ENCODE peak calls at places on chromosomes 12 and 14, in five cellular contexts. K, E, Z, Y and S are unnamed samples.

GRCh38 chr12:29763301-29763683 is 20.4 kb downstream of the TMTC1 start:
- DNase-seq in Z (no peak), Y (no peak), K (no peak), E (no peak), S (no peak)

GRCh38 chr12:89951050-89951693 is 242.5 kb upstream of the ATP2B1 start:
- DNase-seq in Y (no peak), Z (no peak), K (no peak), E (peak), S (no peak)

GRCh38 chr12:128178971-128179370 is 88.0 kb upstream of the TMEM132C start:
- DNase-seq in E (no peak), Y (no peak), K (no peak), Z (no peak), S (no peak)

GRCh38 chr14:22976620-22977433 is 5.5 kb downstream of the AJUBA start:
- DNase-seq in E (no peak), Z (no peak), Y (peak), K (no peak), S (no peak)

GRCh38 chr12:94769040-94769420 is 118.7 kb upstream of the TMCC3 start:
- DNase-seq in E (no peak), Y (no peak), K (no peak), Z (no peak), S (no peak)

GRCh38 chr12:57881035-57881973 is 34.8 kb upstream of the CTDSP2 start:
- DNase-seq in Z (no peak), K (no peak), E (no peak), Y (no peak), S (no peak)

GRCh38 chr14:23071975-23072539 is 14.7 kb upstream of the CDH24 start:
- DNase-seq in Z (no peak), Y (no peak), K (no peak), E (no peak), S (no peak)

GRCh38 chr12:110591508-110592051 is 8.5 kb upstream of the PPTC7 start:
- DNase-seq in E (no peak), Y (peak), K (no peak), Z (no peak), S (no peak)

GRCh38 chr12:62898568-62898967 is 36.4 kb downstream of the PPM1H start:
- DNase-seq in Z (no peak), K (no peak), Y (no peak), E (no peak), S (no peak)

GRCh38 chr12:116735951-116736599 is 1.8 kb downstream of the SPRING1 start:
- DNase-seq in Y (peak), Z (no peak), E (peak), K (no peak), S (no peak)

GRCh38 chr14:35810963-35811362 is 1.9 kb upstream of the RALGAPA1 start:
- DNase-seq in E (no peak), K (no peak), Z (no peak), Y (no peak), S (no peak)

GRCh38 chr12:12442548-12443071 is 85.7 kb downstream of the BORCS5 start:
- DNase-seq in Z (no peak), Y (no peak), E (peak), K (no peak), S (no peak)

GRCh38 chr14:91396959-91397815 is 20.4 kb downstream of the CCDC88C start:
- DNase-seq in Y (no peak), E (peak), K (no peak), Z (peak), S (no peak)

GRCh38 chr12:113149361-113150150 is at the start of gene CFAP73:
- DNase-seq in Y (peak), Z (peak), E (peak), K (peak), S (no peak)

GRCh38 chr12:27449893-27450534 is 3.5 kb downstream of the SMCO2 start:
- DNase-seq in K (no peak), Y (no peak), Z (no peak), E (no peak), S (no peak)

GRCh38 chr14:100634026-100634425 is 46.8 kb upstream of the BEGAIN start:
- DNase-seq in Z (no peak), E (no peak), K (no peak), Y (no peak), S (no peak)

GRCh38 chr12:48956279-48957140 is 777 bp downstream of the ARF3 start:
- DNase-seq in Y (peak), E (peak), Z (peak), K (peak), S (no peak)

GRCh38 chr14:92967346-92967926 is 44.5 kb downstream of the CHGA start:
- DNase-seq in E (no peak), Y (no peak), K (no peak), Z (no peak), S (no peak)

GRCh38 chr12:121980892-121981272 is 40.8 kb upstream of the BCL7A start:
- DNase-seq in Z (no peak), E (no peak), Y (no peak), K (no peak), S (no peak)

GRCh38 chr12:111488271-111488670 is 82.5 kb downstream of the SH2B3 start:
- DNase-seq in Z (no peak), E (no peak), K (no peak), Y (no peak), S (no peak)

GRCh38 chr14:89418452-89418851 is 1.4 kb upstream of the FOXN3 start:
- DNase-seq in K (peak), Y (no peak), E (no peak), Z (no peak), S (no peak)

GRCh38 chr12:131990066-131990979 is 40.6 kb downstream of the EP400 start:
- DNase-seq in Y (no peak), E (no peak), Z (peak), K (no peak), S (no peak)

GRCh38 chr12:108833757-108834472 is 23.5 kb downstream of the SSH1 start:
- DNase-seq in Y (no peak), E (no peak), Z (no peak), K (no peak), S (no peak)

GRCh38 chr12:25996677-25997076 is 38.2 kb downstream of the RASSF8 start:
- DNase-seq in K (no peak), E (no peak), Y (no peak), Z (no peak), S (no peak)

GRCh38 chr12:25997401-25997973 is 39.0 kb downstream of the RASSF8 start:
- DNase-seq in K (no peak), Z (no peak), E (no peak), Y (no peak), S (peak)

GRCh38 chr12:26003065-26003464 is 44.6 kb downstream of the RASSF8 start:
- DNase-seq in Z (no peak), E (no peak), Y (no peak), K (no peak), S (no peak)

GRCh38 chr12:26000883-26001282 is 42.4 kb downstream of the RASSF8 start:
- DNase-seq in K (no peak), E (no peak), Z (no peak), Y (no peak), S (no peak)

DNA sequence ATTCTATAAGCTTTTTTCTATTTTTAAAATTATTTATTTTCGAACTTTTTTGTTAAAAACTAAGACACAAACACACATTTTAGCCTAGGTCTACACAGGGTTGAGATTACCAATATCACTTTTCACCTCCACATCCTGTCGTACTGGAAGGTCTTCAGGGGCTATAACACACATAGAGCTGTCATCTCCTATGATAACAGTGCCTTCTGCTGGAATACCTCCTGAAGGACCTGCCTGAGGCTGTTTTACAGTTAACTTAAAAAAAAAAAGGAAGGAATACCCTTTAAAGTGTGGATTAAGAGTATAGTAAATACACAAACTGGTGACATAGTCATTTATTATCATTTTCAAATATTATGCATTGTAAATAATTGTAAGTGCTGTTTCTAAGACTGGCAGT is 43.0 kb downstream of the RASSF8 start:
- DNase-seq in Y (no peak), E (no peak), Z (no peak), K (no peak), S (no peak)
- TF ChIP-seq SIN3A in Y (no peak), E (no peak), Z (no peak), K (no peak), S (no peak)

DNA sequence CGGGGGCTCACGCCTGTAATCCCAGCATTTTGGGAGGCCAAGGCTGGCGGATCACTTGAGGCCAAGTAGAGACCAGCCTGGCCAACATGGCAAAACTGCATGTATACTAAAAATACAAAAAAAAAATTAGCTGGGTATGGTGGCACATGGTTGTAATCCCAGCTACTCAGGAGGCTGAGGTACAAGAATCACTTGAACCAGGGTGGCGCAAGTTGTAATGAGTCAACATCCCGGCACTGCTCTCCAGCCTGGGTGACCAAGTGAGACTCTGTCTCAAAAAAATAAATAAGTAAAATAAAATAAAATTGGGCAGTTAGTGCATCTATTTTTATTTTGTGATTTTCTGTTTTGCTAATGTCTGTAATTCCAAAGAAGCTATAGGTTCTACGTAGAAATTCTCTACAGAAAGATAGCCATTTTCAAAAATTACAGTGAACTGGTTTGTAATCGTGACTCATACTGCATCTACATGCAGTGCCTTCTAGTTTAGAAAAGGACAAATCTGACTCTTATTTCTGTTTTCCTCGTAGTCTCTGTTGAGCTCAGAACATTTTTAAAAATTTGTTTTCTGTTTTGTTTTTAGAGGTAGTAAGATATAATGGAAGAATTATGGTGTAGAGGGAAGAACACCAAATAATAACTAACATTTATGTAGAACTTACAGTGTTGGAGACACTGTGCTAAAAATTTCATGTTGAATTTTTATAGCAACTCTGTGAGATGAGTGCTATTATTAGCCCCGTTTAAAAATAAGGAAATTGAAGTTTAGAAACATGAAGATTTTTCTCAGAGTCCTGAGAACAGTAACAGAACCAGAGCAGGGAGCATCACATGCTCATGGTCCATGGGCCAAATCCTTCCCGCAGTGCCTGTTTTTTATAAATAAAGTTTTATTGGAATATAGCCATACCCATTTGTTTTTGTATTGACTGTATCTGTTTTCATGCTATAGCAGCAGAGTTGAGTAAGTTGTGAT is 201.2 kb downstream of the SYNE2 start:
- DNase-seq in Y (no peak), Z (no peak), K (no peak), E (no peak), S (no peak)
- TF ChIP-seq SIN3A in Y (no peak), Z (no peak), K (no peak), E (no peak), S (no peak)

GRCh38 chr12:2643736-2644135 is 151.0 kb upstream of the FKBP4 start:
- DNase-seq in E (no peak), K (no peak), Z (no peak), Y (no peak), S (no peak)
- TF ChIP-seq SIN3A in E (no peak), K (no peak), Z (no peak), Y (no peak), S (no peak)

GRCh38 chr12:20220339-20220738 is 148.0 kb upstream of the PDE3A start:
- DNase-seq in E (no peak), Z (no peak), K (no peak), Y (no peak), S (no peak)
- TF ChIP-seq SIN3A in E (no peak), Z (no peak), K (no peak), Y (no peak), S (no peak)